ENCODE peak calls at places on chromosomes 3 and 15, in seven cellular contexts. Q, M, T, F, Z, V and X are unnamed samples.

GRCh38 chr15:51269496-51269895 is 68.9 kb downstream of the CYP19A1 start:
- DNase-seq in M (no peak), V (no peak), F (no peak), Z (no peak), Q (no peak), T (no peak), X (no peak)

GRCh38 chr15:23424111-23424904 is 22.7 kb downstream of the GOLGA6L2 start:
- DNase-seq in Z (no peak), T (no peak), V (no peak), Q (no peak), F (no peak), M (no peak), X (no peak)

GRCh38 chr3:47073685-47074084 is 90.2 kb downstream of the SETD2 start:
- DNase-seq in Z (no peak), Q (no peak), T (no peak), V (no peak), M (no peak), F (no peak), X (no peak)

GRCh38 chr15:41511331-41512077 is 2.1 kb downstream of the LTK start:
- DNase-seq in V (no peak), Z (peak; percentile 10), M (no peak), T (no peak), F (no peak), Q (no peak), X (no peak)

GRCh38 chr15:63133786-63134185 is 12.1 kb downstream of the LACTB start:
- DNase-seq in Z (no peak), M (no peak), Q (no peak), T (no peak), V (no peak), F (no peak), X (no peak)

GRCh38 chr3:33071181-33071580 is 25.8 kb downstream of the GLB1 start:
- DNase-seq in Z (no peak), M (no peak), Q (no peak), F (no peak), V (no peak), T (no peak), X (no peak)

GRCh38 chr15:88543065-88543776 is 3.3 kb downstream of the DET1 start:
- DNase-seq in F (no peak), V (no peak), Q (no peak), Z (no peak), M (no peak), T (no peak), X (no peak)

GRCh38 chr15:71780349-71780976 is 29.9 kb upstream of the NR2E3 start:
- DNase-seq in F (peak; percentile 26), V (peak; percentile 37), T (peak; percentile 64), M (no peak), Q (no peak), Z (peak; percentile 26), X (peak; percentile 95)

GRCh38 chr3:142904639-142905441 is 16.0 kb upstream of the PCOLCE2 start:
- DNase-seq in Q (no peak), M (no peak), F (no peak), T (peak; percentile 59), Z (no peak), V (peak; percentile 24), X (peak; percentile 61)

GRCh38 chr3:45939341-45939771 is 3.9 kb upstream of the CXCR6 start:
- DNase-seq in V (no peak), M (no peak), Q (no peak), T (no peak), Z (no peak), F (peak; percentile 25), X (no peak)